ENCODE peak calls at places on chromosomes 6 and 20, in nine cellular contexts. One of them, this sample, is unnamed.

GRCh38 chr6:36695414-36695813 is 2.2 kb upstream of the RAB44 start:
- DNase-seq in HS-5: no peak
- DNase-seq in PC-3: no peak
- DNase-seq in activated CD8-positive, alpha-beta memory T cell treated with anti-CD3 and anti-CD28 coated beads for 1 hour: no peak
- DNase-seq in choroid plexus epithelial cell: no peak
- DNase-seq in EH: no peak
- DNase-seq in activated naive CD4-positive, alpha-beta T cell treated with Interleukin-2 at 50 U/mL for 16 hours: no peak
- DNase-seq in NCI-H524: no peak
- DNase-seq in effector CD8-positive, alpha-beta T cell: no peak
- DNase-seq in this sample: no peak

GRCh38 chr6:37994238-37994637 is 174.7 kb downstream of the ZFAND3 start:
- DNase-seq in effector CD8-positive, alpha-beta T cell: no peak
- DNase-seq in EH: peak
- DNase-seq in PC-3: peak
- DNase-seq in activated naive CD4-positive, alpha-beta T cell treated with Interleukin-2 at 50 U/mL for 16 hours: no peak
- DNase-seq in choroid plexus epithelial cell: peak
- DNase-seq in activated CD8-positive, alpha-beta memory T cell treated with anti-CD3 and anti-CD28 coated beads for 1 hour: no peak
- DNase-seq in HS-5: no peak
- DNase-seq in NCI-H524: peak
- DNase-seq in this sample: peak

GRCh38 chr6:140043357-140043756 is 668.9 kb upstream of the CITED2 start:
- DNase-seq in activated naive CD4-positive, alpha-beta T cell treated with Interleukin-2 at 50 U/mL for 16 hours: no peak
- DNase-seq in activated CD8-positive, alpha-beta memory T cell treated with anti-CD3 and anti-CD28 coated beads for 1 hour: no peak
- DNase-seq in EH: peak
- DNase-seq in NCI-H524: no peak
- DNase-seq in HS-5: peak
- DNase-seq in PC-3: peak
- DNase-seq in effector CD8-positive, alpha-beta T cell: no peak
- DNase-seq in choroid plexus epithelial cell: peak
- DNase-seq in this sample: peak

GRCh38 chr6:83808005-83808404 is 45.2 kb upstream of the RIPPLY2 start:
- DNase-seq in activated CD8-positive, alpha-beta memory T cell treated with anti-CD3 and anti-CD28 coated beads for 1 hour: no peak
- DNase-seq in choroid plexus epithelial cell: no peak
- DNase-seq in HS-5: no peak
- DNase-seq in PC-3: no peak
- DNase-seq in effector CD8-positive, alpha-beta T cell: no peak
- DNase-seq in EH: no peak
- DNase-seq in activated naive CD4-positive, alpha-beta T cell treated with Interleukin-2 at 50 U/mL for 16 hours: no peak
- DNase-seq in NCI-H524: no peak
- DNase-seq in this sample: no peak

GRCh38 chr6:43804550-43805223 is 34.7 kb downstream of the VEGFA start:
- DNase-seq in activated naive CD4-positive, alpha-beta T cell treated with Interleukin-2 at 50 U/mL for 16 hours: no peak
- DNase-seq in HS-5: no peak
- DNase-seq in EH: no peak
- DNase-seq in effector CD8-positive, alpha-beta T cell: no peak
- DNase-seq in activated CD8-positive, alpha-beta memory T cell treated with anti-CD3 and anti-CD28 coated beads for 1 hour: no peak
- DNase-seq in choroid plexus epithelial cell: no peak
- DNase-seq in PC-3: no peak
- DNase-seq in NCI-H524: no peak
- DNase-seq in this sample: no peak

GRCh38 chr6:112054001-112054400 is at the start of gene CCN6:
- DNase-seq in PC-3: no peak
- DNase-seq in activated CD8-positive, alpha-beta memory T cell treated with anti-CD3 and anti-CD28 coated beads for 1 hour: no peak
- DNase-seq in NCI-H524: no peak
- DNase-seq in effector CD8-positive, alpha-beta T cell: no peak
- DNase-seq in HS-5: no peak
- DNase-seq in activated naive CD4-positive, alpha-beta T cell treated with Interleukin-2 at 50 U/mL for 16 hours: no peak
- DNase-seq in choroid plexus epithelial cell: no peak
- DNase-seq in EH: no peak
- DNase-seq in this sample: no peak

GRCh38 chr20:33444797-33445560 is 1.4 kb upstream of the SNTA1 start:
- DNase-seq in activated naive CD4-positive, alpha-beta T cell treated with Interleukin-2 at 50 U/mL for 16 hours: peak
- DNase-seq in NCI-H524: peak
- DNase-seq in PC-3: peak
- DNase-seq in HS-5: no peak
- DNase-seq in activated CD8-positive, alpha-beta memory T cell treated with anti-CD3 and anti-CD28 coated beads for 1 hour: no peak
- DNase-seq in effector CD8-positive, alpha-beta T cell: no peak
- DNase-seq in EH: peak
- DNase-seq in choroid plexus epithelial cell: peak
- DNase-seq in this sample: no peak

GRCh38 chr6:23181301-23182110 is 612.1 kb downstream of the HDGFL1 start:
- DNase-seq in effector CD8-positive, alpha-beta T cell: no peak
- DNase-seq in activated CD8-positive, alpha-beta memory T cell treated with anti-CD3 and anti-CD28 coated beads for 1 hour: no peak
- DNase-seq in activated naive CD4-positive, alpha-beta T cell treated with Interleukin-2 at 50 U/mL for 16 hours: no peak
- DNase-seq in PC-3: no peak
- DNase-seq in HS-5: no peak
- DNase-seq in EH: no peak
- DNase-seq in choroid plexus epithelial cell: peak
- DNase-seq in NCI-H524: peak
- DNase-seq in this sample: no peak

GRCh38 chr6:110645685-110646418 is 169.4 kb downstream of the CDK19 start:
- DNase-seq in HS-5: no peak
- DNase-seq in PC-3: no peak
- DNase-seq in choroid plexus epithelial cell: no peak
- DNase-seq in EH: no peak
- DNase-seq in activated naive CD4-positive, alpha-beta T cell treated with Interleukin-2 at 50 U/mL for 16 hours: no peak
- DNase-seq in effector CD8-positive, alpha-beta T cell: no peak
- DNase-seq in activated CD8-positive, alpha-beta memory T cell treated with anti-CD3 and anti-CD28 coated beads for 1 hour: no peak
- DNase-seq in NCI-H524: no peak
- DNase-seq in this sample: no peak

GRCh38 chr6:12051861-12052368 is 39.8 kb downstream of the HIVEP1 start:
- DNase-seq in PC-3: no peak
- DNase-seq in HS-5: no peak
- DNase-seq in activated CD8-positive, alpha-beta memory T cell treated with anti-CD3 and anti-CD28 coated beads for 1 hour: no peak
- DNase-seq in effector CD8-positive, alpha-beta T cell: peak
- DNase-seq in EH: no peak
- DNase-seq in choroid plexus epithelial cell: peak
- DNase-seq in activated naive CD4-positive, alpha-beta T cell treated with Interleukin-2 at 50 U/mL for 16 hours: peak
- DNase-seq in NCI-H524: no peak
- DNase-seq in this sample: no peak

GRCh38 chr6:74585779-74586178 is 620.1 kb downstream of the COL12A1 start:
- DNase-seq in activated CD8-positive, alpha-beta memory T cell treated with anti-CD3 and anti-CD28 coated beads for 1 hour: no peak
- DNase-seq in activated naive CD4-positive, alpha-beta T cell treated with Interleukin-2 at 50 U/mL for 16 hours: no peak
- DNase-seq in EH: peak
- DNase-seq in effector CD8-positive, alpha-beta T cell: no peak
- DNase-seq in PC-3: peak
- DNase-seq in choroid plexus epithelial cell: peak
- DNase-seq in HS-5: no peak
- DNase-seq in NCI-H524: no peak
- DNase-seq in this sample: no peak

GRCh38 chr6:36028088-36028886 is 679 bp downstream of the MAPK14 start:
- DNase-seq in activated CD8-positive, alpha-beta memory T cell treated with anti-CD3 and anti-CD28 coated beads for 1 hour: peak
- DNase-seq in effector CD8-positive, alpha-beta T cell: peak
- DNase-seq in EH: peak
- DNase-seq in HS-5: peak
- DNase-seq in PC-3: peak
- DNase-seq in choroid plexus epithelial cell: peak
- DNase-seq in NCI-H524: peak
- DNase-seq in activated naive CD4-positive, alpha-beta T cell treated with Interleukin-2 at 50 U/mL for 16 hours: peak
- DNase-seq in this sample: no peak

GRCh38 chr6:53956068-53956711 is 155.1 kb upstream of the MLIP start:
- DNase-seq in NCI-H524: peak
- DNase-seq in HS-5: no peak
- DNase-seq in choroid plexus epithelial cell: peak
- DNase-seq in effector CD8-positive, alpha-beta T cell: no peak
- DNase-seq in PC-3: peak
- DNase-seq in activated naive CD4-positive, alpha-beta T cell treated with Interleukin-2 at 50 U/mL for 16 hours: no peak
- DNase-seq in EH: peak
- DNase-seq in activated CD8-positive, alpha-beta memory T cell treated with anti-CD3 and anti-CD28 coated beads for 1 hour: no peak
- DNase-seq in this sample: peak

GRCh38 chr20:54208492-54209044 is 681 bp downstream of the PFDN4 start:
- DNase-seq in choroid plexus epithelial cell: peak
- DNase-seq in EH: peak
- DNase-seq in activated CD8-positive, alpha-beta memory T cell treated with anti-CD3 and anti-CD28 coated beads for 1 hour: no peak
- DNase-seq in effector CD8-positive, alpha-beta T cell: no peak
- DNase-seq in NCI-H524: no peak
- DNase-seq in activated naive CD4-positive, alpha-beta T cell treated with Interleukin-2 at 50 U/mL for 16 hours: no peak
- DNase-seq in PC-3: peak
- DNase-seq in HS-5: peak
- DNase-seq in this sample: peak

GRCh38 chr20:50646483-50646996 is 44.8 kb downstream of the RIPOR3 start:
- DNase-seq in EH: peak
- DNase-seq in activated naive CD4-positive, alpha-beta T cell treated with Interleukin-2 at 50 U/mL for 16 hours: no peak
- DNase-seq in HS-5: peak
- DNase-seq in activated CD8-positive, alpha-beta memory T cell treated with anti-CD3 and anti-CD28 coated beads for 1 hour: no peak
- DNase-seq in choroid plexus epithelial cell: peak
- DNase-seq in NCI-H524: no peak
- DNase-seq in effector CD8-positive, alpha-beta T cell: no peak
- DNase-seq in PC-3: peak
- DNase-seq in this sample: peak

GRCh38 chr20:34089655-34090324 is 22.3 kb downstream of the EIF2S2 start:
- DNase-seq in activated CD8-positive, alpha-beta memory T cell treated with anti-CD3 and anti-CD28 coated beads for 1 hour: no peak
- DNase-seq in activated naive CD4-positive, alpha-beta T cell treated with Interleukin-2 at 50 U/mL for 16 hours: no peak
- DNase-seq in effector CD8-positive, alpha-beta T cell: no peak
- DNase-seq in HS-5: no peak
- DNase-seq in choroid plexus epithelial cell: no peak
- DNase-seq in NCI-H524: peak
- DNase-seq in EH: no peak
- DNase-seq in PC-3: no peak
- DNase-seq in this sample: no peak

GRCh38 chr20:49955167-49955566 is 19.0 kb downstream of the RNF114 start:
- DNase-seq in PC-3: no peak
- DNase-seq in EH: no peak
- DNase-seq in NCI-H524: no peak
- DNase-seq in activated CD8-positive, alpha-beta memory T cell treated with anti-CD3 and anti-CD28 coated beads for 1 hour: no peak
- DNase-seq in HS-5: no peak
- DNase-seq in choroid plexus epithelial cell: no peak
- DNase-seq in activated naive CD4-positive, alpha-beta T cell treated with Interleukin-2 at 50 U/mL for 16 hours: no peak
- DNase-seq in effector CD8-positive, alpha-beta T cell: no peak
- DNase-seq in this sample: no peak

GRCh38 chr6:152232494-152233151 is 404.5 kb downstream of the SYNE1 start:
- DNase-seq in effector CD8-positive, alpha-beta T cell: no peak
- DNase-seq in EH: peak
- DNase-seq in NCI-H524: no peak
- DNase-seq in PC-3: no peak
- DNase-seq in activated CD8-positive, alpha-beta memory T cell treated with anti-CD3 and anti-CD28 coated beads for 1 hour: no peak
- DNase-seq in activated naive CD4-positive, alpha-beta T cell treated with Interleukin-2 at 50 U/mL for 16 hours: peak
- DNase-seq in HS-5: no peak
- DNase-seq in choroid plexus epithelial cell: peak
- DNase-seq in this sample: peak

GRCh38 chr6:20918868-20919267 is 384.6 kb downstream of the CDKAL1 start:
- DNase-seq in NCI-H524: no peak
- DNase-seq in EH: no peak
- DNase-seq in activated CD8-positive, alpha-beta memory T cell treated with anti-CD3 and anti-CD28 coated beads for 1 hour: no peak
- DNase-seq in activated naive CD4-positive, alpha-beta T cell treated with Interleukin-2 at 50 U/mL for 16 hours: no peak
- DNase-seq in PC-3: no peak
- DNase-seq in choroid plexus epithelial cell: peak
- DNase-seq in HS-5: no peak
- DNase-seq in effector CD8-positive, alpha-beta T cell: no peak
- DNase-seq in this sample: peak

GRCh38 chr6:147395158-147395557 is 113.3 kb upstream of the SAMD5 start:
- DNase-seq in PC-3: no peak
- DNase-seq in EH: peak
- DNase-seq in HS-5: no peak
- DNase-seq in choroid plexus epithelial cell: peak
- DNase-seq in activated naive CD4-positive, alpha-beta T cell treated with Interleukin-2 at 50 U/mL for 16 hours: no peak
- DNase-seq in NCI-H524: no peak
- DNase-seq in activated CD8-positive, alpha-beta memory T cell treated with anti-CD3 and anti-CD28 coated beads for 1 hour: no peak
- DNase-seq in effector CD8-positive, alpha-beta T cell: no peak
- DNase-seq in this sample: peak

GRCh38 chr6:35297541-35298481 is at the start of gene DEF6:
- DNase-seq in EH: peak
- DNase-seq in activated naive CD4-positive, alpha-beta T cell treated with Interleukin-2 at 50 U/mL for 16 hours: peak
- DNase-seq in PC-3: peak
- DNase-seq in HS-5: no peak
- DNase-seq in choroid plexus epithelial cell: peak
- DNase-seq in NCI-H524: peak
- DNase-seq in effector CD8-positive, alpha-beta T cell: peak
- DNase-seq in activated CD8-positive, alpha-beta memory T cell treated with anti-CD3 and anti-CD28 coated beads for 1 hour: peak
- DNase-seq in this sample: peak

GRCh38 chr6:30568245-30568644 is 3.0 kb upstream of the ABCF1 start:
- DNase-seq in effector CD8-positive, alpha-beta T cell: no peak
- DNase-seq in activated naive CD4-positive, alpha-beta T cell treated with Interleukin-2 at 50 U/mL for 16 hours: peak
- DNase-seq in activated CD8-positive, alpha-beta memory T cell treated with anti-CD3 and anti-CD28 coated beads for 1 hour: no peak
- DNase-seq in NCI-H524: no peak
- DNase-seq in EH: no peak
- DNase-seq in PC-3: no peak
- DNase-seq in choroid plexus epithelial cell: no peak
- DNase-seq in HS-5: no peak
- DNase-seq in this sample: no peak

GRCh38 chr6:36609582-36609981 is 15.4 kb downstream of the SRSF3 start:
- DNase-seq in choroid plexus epithelial cell: no peak
- DNase-seq in HS-5: no peak
- DNase-seq in NCI-H524: no peak
- DNase-seq in effector CD8-positive, alpha-beta T cell: no peak
- DNase-seq in activated naive CD4-positive, alpha-beta T cell treated with Interleukin-2 at 50 U/mL for 16 hours: no peak
- DNase-seq in activated CD8-positive, alpha-beta memory T cell treated with anti-CD3 and anti-CD28 coated beads for 1 hour: no peak
- DNase-seq in EH: no peak
- DNase-seq in PC-3: no peak
- DNase-seq in this sample: no peak

GRCh38 chr6:133957780-133958242 is 4.8 kb downstream of the TBPL1 start:
- DNase-seq in NCI-H524: peak
- DNase-seq in PC-3: no peak
- DNase-seq in effector CD8-positive, alpha-beta T cell: no peak
- DNase-seq in activated CD8-positive, alpha-beta memory T cell treated with anti-CD3 and anti-CD28 coated beads for 1 hour: no peak
- DNase-seq in activated naive CD4-positive, alpha-beta T cell treated with Interleukin-2 at 50 U/mL for 16 hours: no peak
- DNase-seq in choroid plexus epithelial cell: no peak
- DNase-seq in EH: no peak
- DNase-seq in HS-5: no peak
- DNase-seq in this sample: no peak

GRCh38 chr6:124777834-124778233 is 184.4 kb upstream of the RNF217 start:
- DNase-seq in NCI-H524: no peak
- DNase-seq in activated naive CD4-positive, alpha-beta T cell treated with Interleukin-2 at 50 U/mL for 16 hours: no peak
- DNase-seq in EH: no peak
- DNase-seq in choroid plexus epithelial cell: no peak
- DNase-seq in PC-3: no peak
- DNase-seq in HS-5: no peak
- DNase-seq in activated CD8-positive, alpha-beta memory T cell treated with anti-CD3 and anti-CD28 coated beads for 1 hour: no peak
- DNase-seq in effector CD8-positive, alpha-beta T cell: no peak
- DNase-seq in this sample: no peak

GRCh38 chr20:5658897-5659296 is 91.3 kb upstream of the SHLD1 start:
- DNase-seq in choroid plexus epithelial cell: peak
- DNase-seq in HS-5: no peak
- DNase-seq in activated naive CD4-positive, alpha-beta T cell treated with Interleukin-2 at 50 U/mL for 16 hours: peak
- DNase-seq in EH: peak
- DNase-seq in activated CD8-positive, alpha-beta memory T cell treated with anti-CD3 and anti-CD28 coated beads for 1 hour: peak
- DNase-seq in NCI-H524: peak
- DNase-seq in PC-3: peak
- DNase-seq in effector CD8-positive, alpha-beta T cell: peak
- DNase-seq in this sample: peak

GRCh38 chr6:114030767-114031166 is 59.8 kb upstream of the HDAC2 start:
- DNase-seq in HS-5: no peak
- DNase-seq in EH: no peak
- DNase-seq in activated CD8-positive, alpha-beta memory T cell treated with anti-CD3 and anti-CD28 coated beads for 1 hour: no peak
- DNase-seq in NCI-H524: no peak
- DNase-seq in PC-3: no peak
- DNase-seq in choroid plexus epithelial cell: no peak
- DNase-seq in activated naive CD4-positive, alpha-beta T cell treated with Interleukin-2 at 50 U/mL for 16 hours: no peak
- DNase-seq in effector CD8-positive, alpha-beta T cell: no peak
- DNase-seq in this sample: no peak

GRCh38 chr6:2798586-2799134 is 33.5 kb downstream of the WRNIP1 start:
- DNase-seq in EH: no peak
- DNase-seq in PC-3: no peak
- DNase-seq in effector CD8-positive, alpha-beta T cell: no peak
- DNase-seq in activated naive CD4-positive, alpha-beta T cell treated with Interleukin-2 at 50 U/mL for 16 hours: no peak
- DNase-seq in choroid plexus epithelial cell: no peak
- DNase-seq in HS-5: no peak
- DNase-seq in NCI-H524: peak
- DNase-seq in activated CD8-positive, alpha-beta memory T cell treated with anti-CD3 and anti-CD28 coated beads for 1 hour: no peak
- DNase-seq in this sample: no peak

GRCh38 chr20:57655812-57656161 is 35.6 kb upstream of the ZBP1 start:
- DNase-seq in NCI-H524: no peak
- DNase-seq in EH: no peak
- DNase-seq in effector CD8-positive, alpha-beta T cell: no peak
- DNase-seq in PC-3: no peak
- DNase-seq in activated naive CD4-positive, alpha-beta T cell treated with Interleukin-2 at 50 U/mL for 16 hours: no peak
- DNase-seq in activated CD8-positive, alpha-beta memory T cell treated with anti-CD3 and anti-CD28 coated beads for 1 hour: no peak
- DNase-seq in choroid plexus epithelial cell: no peak
- DNase-seq in HS-5: no peak
- DNase-seq in this sample: no peak

GRCh38 chr6:4644962-4645361 is 131.2 kb upstream of the CDYL start:
- DNase-seq in effector CD8-positive, alpha-beta T cell: no peak
- DNase-seq in NCI-H524: no peak
- DNase-seq in choroid plexus epithelial cell: peak
- DNase-seq in HS-5: no peak
- DNase-seq in PC-3: no peak
- DNase-seq in activated CD8-positive, alpha-beta memory T cell treated with anti-CD3 and anti-CD28 coated beads for 1 hour: no peak
- DNase-seq in activated naive CD4-positive, alpha-beta T cell treated with Interleukin-2 at 50 U/mL for 16 hours: no peak
- DNase-seq in EH: no peak
- DNase-seq in this sample: peak

GRCh38 chr20:37526238-37526838 is 1.3 kb downstream of the BLCAP start:
- DNase-seq in EH: peak
- DNase-seq in activated naive CD4-positive, alpha-beta T cell treated with Interleukin-2 at 50 U/mL for 16 hours: no peak
- DNase-seq in effector CD8-positive, alpha-beta T cell: no peak
- DNase-seq in activated CD8-positive, alpha-beta memory T cell treated with anti-CD3 and anti-CD28 coated beads for 1 hour: no peak
- DNase-seq in PC-3: peak
- DNase-seq in HS-5: no peak
- DNase-seq in choroid plexus epithelial cell: peak
- DNase-seq in NCI-H524: no peak
- DNase-seq in this sample: peak